ENCODE peak calls at places on chromosomes 3 and 15, in six cellular contexts. Z is fibroblast of lung; I is heart right ventricle; X is HAP-1; A is CD8-positive, alpha-beta T cell; T is Peyer's patch. S is an unnamed sample. For H3K4me1, the result is how much of the 10 kb centered on the place peaks cover.

GRCh38 chr3:101189786-101190185 is 130.6 kb downstream of the IMPG2 start:
- DNase-seq in Z (peak), I (no peak), X (no peak), A (no peak), T (no peak), S (no peak)

GRCh38 chr3:48435223-48435595 is 4.7 kb downstream of the CCDC51 start:
- DNase-seq in Z (no peak), I (no peak), X (peak), A (no peak), T (no peak), S (no peak)

GRCh38 chr3:17407576-17407975 is 334.9 kb downstream of the TBC1D5 start:
- DNase-seq in Z (peak), I (no peak), X (no peak), A (no peak), T (no peak), S (no peak)

GRCh38 chr15:100121285-100121684 is 220.5 kb downstream of the ADAMTS17 start:
- DNase-seq in Z (no peak), I (no peak), X (no peak), A (no peak), T (no peak), S (no peak)

GRCh38 chr3:20511863-20512262 is 325.9 kb upstream of the SGO1 start:
- DNase-seq in Z (peak), I (no peak), X (peak), A (no peak), T (no peak), S (peak)

GRCh38 chr3:128573707-128574162 is 76.9 kb downstream of the RPN1 start:
- DNase-seq in Z (no peak), I (peak), X (no peak), A (no peak), T (no peak), S (no peak)

GRCh38 chr3:131730581-131730980 is 227.8 kb upstream of the MRPL3 start:
- DNase-seq in Z (no peak), I (no peak), X (no peak), A (no peak), T (no peak), S (no peak)

GRCh38 chr15:39976291-39977274 is 42.7 kb downstream of the EIF2AK4 start:
- DNase-seq in Z (peak), I (peak), X (no peak), A (no peak), T (peak), S (no peak)

GRCh38 chr15:81265256-81265943 is 58.5 kb downstream of the STARD5 start:
- DNase-seq in Z (no peak), I (no peak), X (no peak), A (no peak), T (no peak), S (no peak)

GRCh38 chr3:40623567-40623966 is 98.8 kb downstream of the ZNF621 start:
- DNase-seq in Z (peak), I (no peak), X (no peak), A (no peak), T (no peak), S (peak)

GRCh38 chr3:106345353-106346027 is 476.7 kb upstream of the CBLB start:
- DNase-seq in Z (peak), I (no peak), X (no peak), A (no peak), T (no peak), S (no peak)

GRCh38 chr3:127702151-127702578 is 29.4 kb downstream of the ABTB1 start:
- DNase-seq in Z (no peak), I (peak), X (no peak), A (no peak), T (no peak), S (no peak)

GRCh38 chr3:68017069-68017468 is 362.7 kb upstream of the SUCLG2 start:
- DNase-seq in Z (no peak), I (no peak), X (no peak), A (no peak), T (no peak), S (no peak)

GRCh38 chr3:149506540-149506939 is 32.0 kb downstream of the TM4SF4 start:
- DNase-seq in Z (peak), I (no peak), X (no peak), A (no peak), T (no peak), S (no peak)

GRCh38 chr3:188769833-188770232 is 401.9 kb upstream of the TPRG1 start:
- DNase-seq in Z (peak), I (no peak), X (no peak), A (no peak), T (no peak), S (no peak)

GRCh38 chr15:74892313-74892712 is 2.5 kb downstream of the MPI start:
- DNase-seq in Z (no peak), I (no peak), X (no peak), A (no peak), T (peak), S (no peak)

GRCh38 chr3:148943531-148944200 is 47.7 kb upstream of the GYG1 start:
- DNase-seq in Z (peak), I (no peak), X (peak), A (no peak), T (no peak), S (no peak)

GRCh38 chr3:96813134-96813819 is 1.1 kb upstream of the EPHA6 start:
- DNase-seq in Z (peak), I (peak), X (peak), A (no peak), T (peak), S (no peak)

GRCh38 chr3:113148814-113149213 is 62.5 kb upstream of the BOC start:
- DNase-seq in Z (no peak), I (no peak), X (no peak), A (no peak), T (no peak), S (no peak)

GRCh38 chr15:25173241-25174028 is 218.6 kb downstream of the SNRPN start:
- DNase-seq in Z (no peak), I (peak), X (no peak), A (no peak), T (peak), S (no peak)

GRCh38 chr15:84570164-84570692 is 30.6 kb upstream of the ZSCAN2 start:
- DNase-seq in Z (peak), I (peak), X (peak), A (peak), T (peak), S (peak)

GRCh38 chr3:109432833-109433232 is 95.5 kb upstream of the DPPA4 start:
- DNase-seq in Z (no peak), I (no peak), X (peak), A (no peak), T (no peak), S (no peak)

GRCh38 chr15:57947781-57948180 is 117.7 kb downstream of the ALDH1A2 start:
- DNase-seq in Z (no peak), I (peak), X (no peak), A (no peak), T (no peak), S (no peak)

GRCh38 chr3:140316895-140317400 is 360.9 kb upstream of the TRIM42 start:
- DNase-seq in Z (peak), I (no peak), X (no peak), A (no peak), T (no peak), S (no peak)

GRCh38 chr3:98733778-98734281 is 29.3 kb upstream of the ST3GAL6 start:
- DNase-seq in Z (peak), I (no peak), X (no peak), A (no peak), T (no peak), S (no peak)

GRCh38 chr3:139677341-139678155 is at the start of gene NMNAT3:
- DNase-seq in Z (peak), I (peak), X (peak), A (peak), T (peak), S (peak)

GRCh38 chr3:98755601-98756000 is 7.5 kb upstream of the ST3GAL6 start:
- DNase-seq in Z (no peak), I (no peak), X (no peak), A (no peak), T (no peak), S (no peak)

GRCh38 chr15:91706366-91707032 is 147.0 kb upstream of the SLCO3A1 start:
- DNase-seq in Z (peak), I (peak), X (peak), A (peak), T (peak), S (peak)

GRCh38 chr3:39196671-39197446 is 4.5 kb upstream of the XIRP1 start:
- DNase-seq in Z (peak), I (peak), X (no peak), A (no peak), T (no peak), S (no peak)

GRCh38 chr15:86650084-86650483 is 570.4 kb downstream of the AGBL1 start:
- DNase-seq in Z (peak), I (no peak), X (no peak), A (no peak), T (no peak), S (no peak)

GRCh38 chr15:57319226-57319918 is 56.9 kb upstream of the CGNL1 start:
- DNase-seq in Z (no peak), I (no peak), X (no peak), A (no peak), T (no peak), S (no peak)

GRCh38 chr3:185789891-185790830 is 34.7 kb downstream of the IGF2BP2 start:
- DNase-seq in Z (peak), I (no peak), X (peak), A (no peak), T (no peak), S (no peak)

GRCh38 chr15:63371297-63371918 is 10.2 kb downstream of the CA12 start:
- DNase-seq in Z (peak), I (no peak), X (no peak), A (no peak), T (no peak), S (no peak)
- H3K4me1 ChIP-seq in Z (under half), I (under half), X (under half), A (under half), T (under half), S (under half)

GRCh38 chr3:197545111-197545510 is 10.7 kb downstream of the BDH1 start:
- DNase-seq in Z (no peak), I (no peak), X (no peak), A (no peak), T (no peak), S (no peak)

GRCh38 chr3:197540961-197541377 is 14.8 kb downstream of the BDH1 start:
- DNase-seq in Z (no peak), I (no peak), X (no peak), A (no peak), T (no peak), S (no peak)

GRCh38 chr3:197541756-197542539 is 13.8 kb downstream of the BDH1 start:
- DNase-seq in Z (peak), I (peak), X (no peak), A (no peak), T (no peak), S (no peak)

GRCh38 chr3:197539651-197540051 is 16.1 kb downstream of the BDH1 start:
- DNase-seq in Z (no peak), I (no peak), X (no peak), A (no peak), T (no peak), S (no peak)

GRCh38 chr3:197542741-197543454 is 12.9 kb downstream of the BDH1 start:
- DNase-seq in Z (no peak), I (peak), X (no peak), A (no peak), T (no peak), S (no peak)
- H3K4me1 ChIP-seq in Z (under half), I (under half), X (under half), A (under half), T (under half), S (under half)

DNA sequence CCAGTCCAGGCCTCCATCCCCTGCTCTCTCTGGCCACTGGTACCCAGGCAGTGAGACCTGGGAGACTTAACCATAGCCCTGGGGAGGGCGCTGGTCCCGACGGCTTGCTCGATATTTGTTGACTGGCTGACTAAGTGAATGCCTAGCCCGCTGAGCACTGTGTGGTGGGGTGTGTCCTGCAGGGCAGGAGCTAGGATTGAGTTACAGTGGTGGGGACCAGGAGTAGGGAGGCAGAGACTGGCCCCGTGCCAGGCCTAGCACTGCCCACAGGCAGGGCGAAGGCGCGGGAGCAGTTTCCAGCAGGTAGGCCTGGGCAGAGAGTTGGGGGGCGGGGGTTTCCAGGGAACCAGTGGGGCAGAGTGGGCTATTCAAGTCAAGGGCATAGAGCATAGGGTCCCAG is at the start of gene VILL:
- DNase-seq in Z (no peak), I (no peak), X (no peak), A (no peak), T (peak), S (no peak)
- H3K4me1 ChIP-seq in Z (under half), I (under half), X (under half), A (under half), T (under half), S (under half)

GRCh38 chr15:98160236-98160635 is 199.7 kb downstream of the ARRDC4 start:
- DNase-seq in Z (no peak), I (no peak), X (no peak), A (peak), T (no peak), S (no peak)
- H3K4me1 ChIP-seq in Z (under half), I (under half), X (under half), A (under half), T (under half), S (under half)

GRCh38 chr3:58333206-58334012 is 717 bp downstream of the PXK start:
- DNase-seq in Z (no peak), I (peak), X (peak), A (no peak), T (peak), S (no peak)

GRCh38 chr3:58331593-58332152 is 1.0 kb upstream of the PXK start:
- DNase-seq in Z (no peak), I (no peak), X (no peak), A (no peak), T (no peak), S (no peak)

GRCh38 chr3:58334013-58334321 is 1.3 kb downstream of the PXK start:
- DNase-seq in Z (no peak), I (no peak), X (no peak), A (no peak), T (no peak), S (no peak)

GRCh38 chr3:58329922-58330413 is 2.7 kb upstream of the PXK start:
- DNase-seq in Z (no peak), I (no peak), X (no peak), A (no peak), T (no peak), S (no peak)

GRCh38 chr3:58332575-58333179 is at the start of gene PXK:
- DNase-seq in Z (peak), I (peak), X (peak), A (peak), T (peak), S (peak)
- H3K4me1 ChIP-seq in Z (under half), I (under half), X (under half), A (under half), T (under half), S (under half)

DNA sequence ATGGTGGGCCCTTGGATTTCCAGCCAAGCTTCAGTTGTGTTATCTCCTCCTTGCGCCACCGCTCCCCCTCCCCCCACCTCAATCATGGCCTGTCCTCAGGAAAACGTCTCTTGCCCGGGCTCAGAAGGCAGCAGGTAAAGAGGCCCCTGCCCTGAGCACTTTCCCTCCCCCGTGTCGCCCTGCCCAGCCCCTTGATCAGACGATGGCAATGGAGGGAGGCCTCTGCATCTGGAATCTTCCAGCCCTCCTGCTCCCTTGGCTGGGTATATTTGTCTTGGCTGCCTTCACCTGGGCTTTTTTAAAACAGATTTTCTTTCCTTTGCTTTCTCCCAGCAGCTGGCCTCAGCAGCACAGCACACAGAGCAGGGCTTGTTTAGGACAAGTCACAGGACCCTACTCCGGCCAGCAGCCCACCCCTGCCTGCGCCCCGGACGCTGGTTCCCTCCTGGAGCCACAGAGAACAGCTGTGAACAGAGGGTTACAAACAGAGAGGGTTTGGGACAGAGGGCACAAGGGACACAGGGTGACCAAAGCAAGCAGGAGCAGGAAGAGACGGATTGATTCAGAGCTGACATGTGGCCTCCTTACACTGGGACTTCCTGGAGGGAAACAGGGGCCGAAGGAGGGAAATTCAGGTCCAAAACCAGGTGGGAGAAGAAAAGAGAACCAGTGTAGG is 78.7 kb downstream of the ISG20 start:
- DNase-seq in Z (no peak), I (no peak), X (no peak), A (no peak), T (no peak), S (no peak)
- H3K4me1 ChIP-seq in Z (under half), I (under half), X (under half), A (under half), T (under half), S (under half)

GRCh38 chr3:134370611-134371451 is 3.4 kb downstream of the AMOTL2 start:
- DNase-seq in Z (no peak), I (no peak), X (no peak), A (no peak), T (no peak), S (no peak)
- H3K4me1 ChIP-seq in Z (half or more), I (half or more), X (under half), A (under half), T (under half), S (under half)

GRCh38 chr15:41967506-41968206 is 4.7 kb downstream of the EHD4 start:
- DNase-seq in Z (peak), I (no peak), X (no peak), A (no peak), T (no peak), S (no peak)
- H3K4me1 ChIP-seq in Z (under half), I (half or more), X (under half), A (under half), T (under half), S (under half)

GRCh38 chr15:66744610-66745279 is 42.7 kb downstream of the SMAD6 start:
- DNase-seq in Z (no peak), I (no peak), X (no peak), A (no peak), T (peak), S (no peak)
- H3K4me1 ChIP-seq in Z (under half), I (under half), X (under half), A (under half), T (under half), S (under half)

DNA sequence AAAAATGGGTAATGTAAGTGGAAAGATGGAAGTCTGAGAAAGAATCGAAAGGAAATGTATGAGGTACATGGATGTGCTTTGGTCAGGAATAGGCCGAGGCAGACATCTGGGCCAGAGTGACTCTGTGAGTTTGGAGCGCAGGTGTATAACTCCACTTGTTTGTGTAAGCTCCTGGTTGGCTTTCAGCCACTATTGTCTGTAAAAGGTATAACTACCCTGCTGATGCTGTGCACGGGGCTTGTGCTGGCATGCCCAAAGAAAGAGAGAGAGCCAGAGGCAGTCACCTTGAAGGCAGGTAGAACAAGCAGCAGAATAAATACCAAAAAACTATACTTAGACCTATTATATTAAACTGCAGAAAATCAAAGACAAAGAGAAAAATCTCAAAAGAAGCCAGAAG is 32.7 kb upstream of the CD96 start:
- DNase-seq in Z (no peak), I (no peak), X (no peak), A (no peak), T (no peak), S (no peak)
- H3K4me1 ChIP-seq in Z (under half), I (under half), X (under half), A (under half), T (under half), S (under half)